ENCODE peak calls at places on chromosomes 3 and 15, in four cellular contexts. R, X, Z and W are unnamed samples.

GRCh38 chr15:92069308-92070244 is 216.1 kb downstream of the SLCO3A1 start:
- DNase-seq in R (peak), X (peak), Z (no peak), W (no peak)

GRCh38 chr15:77027111-77027696 is 32.3 kb downstream of the PSTPIP1 start:
- DNase-seq in R (no peak), X (no peak), Z (no peak), W (no peak)

GRCh38 chr15:79329186-79329611 is 18.3 kb downstream of the TMED3 start:
- DNase-seq in R (peak), X (no peak), Z (peak), W (no peak)

GRCh38 chr15:90530250-90531051 is 728 bp downstream of the CRTC3 start:
- DNase-seq in R (peak), X (no peak), Z (no peak), W (peak)

GRCh38 chr15:48624700-48625099 is 20.8 kb downstream of the FBN1 start:
- DNase-seq in R (no peak), X (no peak), Z (no peak), W (no peak)

GRCh38 chr3:54550216-54550977 is 377.5 kb downstream of the LRTM1 start:
- DNase-seq in R (no peak), X (no peak), Z (no peak), W (no peak)

GRCh38 chr3:149152420-149152819 is 23.0 kb downstream of the HPS3 start:
- DNase-seq in R (no peak), X (peak), Z (no peak), W (no peak)

GRCh38 chr3:143951351-143951971 is 20.2 kb upstream of the DIPK2A start:
- DNase-seq in R (peak), X (no peak), Z (peak), W (peak)

GRCh38 chr15:84734794-84735479 is 13.5 kb upstream of the ZNF592 start:
- DNase-seq in R (peak), X (peak), Z (peak), W (peak)

GRCh38 chr3:195555110-195555509 is 12.0 kb upstream of the PPP1R2 start:
- DNase-seq in R (no peak), X (no peak), Z (no peak), W (no peak)

GRCh38 chr3:72520690-72521308 is 327.4 kb downstream of the SHQ1 start:
- DNase-seq in R (peak), X (no peak), Z (peak), W (no peak)

GRCh38 chr3:51718547-51719412 is 11.9 kb downstream of the GRM2 start:
- DNase-seq in R (peak), X (peak), Z (peak), W (peak)

GRCh38 chr3:129116482-129116946 is 5.1 kb downstream of the RAB43 start:
- DNase-seq in R (no peak), X (no peak), Z (peak), W (no peak)

GRCh38 chr3:131216801-131217200 is 164.8 kb upstream of the NUDT16 start:
- DNase-seq in R (peak), X (no peak), Z (peak), W (peak)

GRCh38 chr3:136819784-136820640 is 1.1 kb downstream of the SLC35G2 start:
- DNase-seq in R (peak), X (no peak), Z (peak), W (no peak)

GRCh38 chr3:111594205-111594604 is 941 bp downstream of the ZBED2 start:
- DNase-seq in R (peak), X (no peak), Z (no peak), W (no peak)

GRCh38 chr3:30081904-30082303 is 524.5 kb upstream of the TGFBR2 start:
- DNase-seq in R (peak), X (no peak), Z (peak), W (no peak)

GRCh38 chr3:17130956-17131355 is 246.2 kb downstream of the PLCL2 start:
- DNase-seq in R (no peak), X (no peak), Z (no peak), W (no peak)

GRCh38 chr15:48143856-48144255 is 23.1 kb downstream of the SLC24A5 start:
- DNase-seq in R (no peak), X (no peak), Z (no peak), W (no peak)

GRCh38 chr3:70387889-70388288 is 75.5 kb upstream of the MDFIC2 start:
- DNase-seq in R (no peak), X (no peak), Z (no peak), W (no peak)

GRCh38 chr3:192339214-192339613 is 388.1 kb downstream of the FGF12 start:
- DNase-seq in R (no peak), X (no peak), Z (no peak), W (no peak)

GRCh38 chr3:177904661-177905060 is 631.6 kb upstream of the KCNMB2 start:
- DNase-seq in R (no peak), X (no peak), Z (no peak), W (no peak)

GRCh38 chr3:184662192-184662591 is 49.7 kb downstream of the MAGEF1 start:
- DNase-seq in R (no peak), X (no peak), Z (no peak), W (no peak)

GRCh38 chr3:153397806-153398205 is 235.8 kb downstream of the RAP2B start:
- DNase-seq in R (no peak), X (no peak), Z (no peak), W (no peak)

GRCh38 chr3:197331131-197331530 is 32.7 kb upstream of the DLG1 start:
- DNase-seq in R (no peak), X (no peak), Z (peak), W (no peak)

GRCh38 chr3:179174316-179174715 is 26.2 kb downstream of the PIK3CA start:
- DNase-seq in R (no peak), X (no peak), Z (no peak), W (no peak)

GRCh38 chr3:197135212-197135611 is 105.6 kb upstream of the MELTF start:
- DNase-seq in R (no peak), X (no peak), Z (no peak), W (no peak)

GRCh38 chr3:31873254-31873653 is 107.8 kb downstream of the OSBPL10 start:
- DNase-seq in R (no peak), X (no peak), Z (no peak), W (no peak)

GRCh38 chr3:115627180-115628074 is 4.1 kb downstream of the GAP43 start:
- DNase-seq in R (no peak), X (no peak), Z (no peak), W (no peak)

DNA sequence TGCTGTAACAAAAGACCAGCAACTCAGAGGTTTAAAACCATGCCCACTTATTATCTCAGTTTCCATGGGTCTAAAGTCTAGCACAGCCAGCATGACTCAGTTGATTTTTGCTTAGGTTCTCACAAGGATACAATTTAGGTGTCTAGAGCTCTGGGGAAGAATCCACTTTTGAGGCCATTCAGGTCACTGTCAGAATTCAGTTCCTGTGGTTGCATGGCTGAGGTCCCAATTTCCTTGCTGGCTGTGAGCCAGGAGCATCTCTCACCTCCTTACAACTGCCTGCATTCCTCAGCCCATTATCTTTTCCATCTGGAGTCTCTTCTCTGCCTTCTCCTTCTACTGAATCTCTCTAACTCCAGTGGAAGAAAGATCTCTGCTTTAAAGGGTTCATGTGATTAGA is 240.5 kb upstream of the CFAP20DC start:
- DNase-seq in R (no peak), X (no peak), Z (no peak), W (no peak)
- TF ChIP-seq CHD4 in R (no peak), X (no peak), Z (no peak), W (no peak)

DNA sequence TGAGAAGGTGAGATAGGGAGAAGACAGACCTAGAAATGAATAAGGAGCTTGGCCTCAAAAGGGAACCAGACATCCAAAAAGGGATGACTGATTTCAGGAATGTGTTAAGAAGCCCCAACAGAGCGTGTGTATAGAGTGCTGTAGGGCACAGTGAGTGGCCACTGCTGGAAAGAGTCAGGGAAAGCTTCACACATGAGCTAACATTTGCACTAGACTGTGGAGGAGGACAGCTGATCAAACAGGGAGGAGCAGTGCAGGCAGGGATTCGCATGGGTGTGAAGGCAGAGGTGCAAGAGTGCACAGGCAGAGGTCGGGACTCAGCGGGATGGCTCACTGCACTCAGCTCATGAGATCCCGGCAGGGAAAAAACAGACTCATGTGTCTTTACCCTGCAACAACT is 61.8 kb downstream of the NPTN start:
- DNase-seq in R (no peak), X (no peak), Z (peak), W (no peak)
- TF ChIP-seq CHD4 in R (no peak), X (no peak), Z (no peak), W (no peak)

DNA sequence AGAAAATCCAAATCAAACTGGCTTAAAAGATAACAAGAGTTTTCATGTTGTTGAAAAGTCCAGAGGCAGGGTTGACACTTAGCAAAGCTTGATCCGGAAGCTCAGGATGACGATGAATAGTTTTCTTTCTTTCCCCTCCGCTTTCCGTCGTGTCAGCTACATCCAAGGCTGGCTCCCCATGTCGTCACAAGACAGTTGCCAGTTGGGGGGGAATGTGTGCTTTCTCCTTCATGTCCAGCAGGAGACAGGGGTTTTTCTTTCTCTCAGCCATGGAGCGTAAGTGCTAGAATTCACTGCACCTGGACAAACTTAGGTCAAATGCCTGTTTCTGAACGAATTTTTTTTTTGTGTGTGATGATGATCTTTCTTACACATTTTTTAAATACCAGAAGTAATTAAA is 273.8 kb upstream of the RGMA start:
- DNase-seq in R (no peak), X (no peak), Z (no peak), W (peak)
- TF ChIP-seq CHD4 in R (no peak), X (no peak), Z (no peak), W (no peak)

GRCh38 chr3:132261501-132261900 is 55.7 kb upstream of the ACP3 start:
- DNase-seq in R (no peak), X (no peak), Z (no peak), W (no peak)

GRCh38 chr3:132255041-132255745 is 62.0 kb upstream of the ACP3 start:
- DNase-seq in R (peak), X (no peak), Z (no peak), W (no peak)

GRCh38 chr3:132253262-132253878 is 63.8 kb upstream of the ACP3 start:
- DNase-seq in R (peak), X (no peak), Z (peak), W (peak)

GRCh38 chr3:132254076-132254755 is 63.0 kb upstream of the ACP3 start:
- DNase-seq in R (no peak), X (no peak), Z (no peak), W (no peak)

GRCh38 chr3:132256984-132257383 is 60.2 kb upstream of the ACP3 start:
- DNase-seq in R (peak), X (no peak), Z (peak), W (no peak)
- TF ChIP-seq CHD4 in R (no peak), X (no peak), Z (no peak), W (no peak)

GRCh38 chr3:65006300-65006739 is 318.5 kb upstream of the ADAMTS9 start:
- DNase-seq in R (no peak), X (no peak), Z (no peak), W (no peak)
- TF ChIP-seq CHD4 in R (no peak), X (no peak), Z (no peak), W (no peak)

GRCh38 chr15:59294574-59294960 is 78.1 kb downstream of the MYO1E start:
- DNase-seq in R (peak), X (no peak), Z (no peak), W (no peak)
- TF ChIP-seq CHD4 in R (no peak), X (no peak), Z (no peak), W (no peak)

GRCh38 chr3:50502584-50503423 is 630 bp downstream of the CACNA2D2 start:
- DNase-seq in R (no peak), X (no peak), Z (no peak), W (no peak)
- TF ChIP-seq CHD4 in R (no peak), X (no peak), Z (no peak), W (no peak)

GRCh38 chr15:100019601-100020000 is 286.4 kb upstream of the LYSMD4 start:
- DNase-seq in R (no peak), X (no peak), Z (no peak), W (no peak)
- TF ChIP-seq CHD4 in R (no peak), X (no peak), Z (no peak), W (no peak)

GRCh38 chr15:55796321-55796965 is 53.5 kb upstream of the PRTG start:
- DNase-seq in R (no peak), X (no peak), Z (no peak), W (no peak)
- TF ChIP-seq CHD4 in R (no peak), X (no peak), Z (no peak), W (no peak)